ENCODE peak calls at places on chromosomes 7 and 10, in six cellular contexts. T is NT2/D1, H is T-helper 9 cell, C is T-cell, R is CD14-positive monocyte, S is A549. L is an unnamed sample.

GRCh38 chr10:45354261-45354660 is 19.8 kb upstream of the ALOX5 start:
- DNase-seq in T (no peak), H (no peak), C (no peak), R (peak), S (no peak), L (no peak)

GRCh38 chr10:46558141-46558410 is 1.6 kb upstream of the GPRIN2 start:
- DNase-seq in T (no peak), H (no peak), C (no peak), R (no peak), S (peak), L (no peak)

GRCh38 chr7:128409435-128410091 is at the start of gene IMPDH1:
- DNase-seq in T (peak), H (peak), C (peak), R (peak), S (peak), L (peak)

GRCh38 chr7:14096159-14096558 is 106.7 kb upstream of the ETV1 start:
- DNase-seq in T (no peak), H (no peak), C (no peak), R (no peak), S (no peak), L (no peak)

GRCh38 chr7:7510814-7511213 is 24.9 kb downstream of the COL28A1 start:
- DNase-seq in T (no peak), H (no peak), C (no peak), R (no peak), S (no peak), L (no peak)

GRCh38 chr7:43671520-43671919 is 57.8 kb downstream of the COA1 start:
- DNase-seq in T (no peak), H (no peak), C (no peak), R (no peak), S (no peak), L (no peak)

GRCh38 chr7:131111-132094 is 61.0 kb upstream of the FAM20C start:
- DNase-seq in T (no peak), H (no peak), C (no peak), R (no peak), S (no peak), L (no peak)

GRCh38 chr7:25091129-25091528 is 33.9 kb downstream of the CYCS start:
- DNase-seq in T (no peak), H (no peak), C (no peak), R (no peak), S (no peak), L (no peak)

L was measured in HCEC 1CT.